ENCODE peak calls at places on chromosomes 2 and 18, in seven cellular contexts. One of them, this sample, is unnamed.
A peak's percentile ranks its signal among the peaks of the same experiment; 100 is the strongest.

GRCh38 chr2:128401680-128402079 is 83.0 kb upstream of the HS6ST1 start:
- DNase-seq in heart right ventricle: no peak
- DNase-seq in transverse colon: no peak
- DNase-seq in tibial artery: peak; percentile 7
- DNase-seq in spleen: peak; percentile 30
- DNase-seq in A549: no peak
- DNase-seq in CD8-positive, alpha-beta T cell: no peak
- DNase-seq in this sample: no peak

GRCh38 chr2:15826273-15826717 is 114.1 kb upstream of the MYCN start:
- DNase-seq in spleen: no peak
- DNase-seq in heart right ventricle: no peak
- DNase-seq in A549: no peak
- DNase-seq in CD8-positive, alpha-beta T cell: no peak
- DNase-seq in transverse colon: no peak
- DNase-seq in tibial artery: no peak
- DNase-seq in this sample: no peak

GRCh38 chr2:189658808-189659207 is 2.5 kb upstream of the ASNSD1 start:
- DNase-seq in heart right ventricle: no peak
- DNase-seq in A549: no peak
- DNase-seq in tibial artery: no peak
- DNase-seq in transverse colon: no peak
- DNase-seq in spleen: peak; percentile 82
- DNase-seq in CD8-positive, alpha-beta T cell: no peak
- DNase-seq in this sample: no peak

GRCh38 chr2:205892141-205893064 is 193.6 kb downstream of the INO80D start:
- DNase-seq in tibial artery: no peak
- DNase-seq in spleen: no peak
- DNase-seq in CD8-positive, alpha-beta T cell: no peak
- DNase-seq in heart right ventricle: no peak
- DNase-seq in transverse colon: peak; percentile 39
- DNase-seq in A549: no peak
- DNase-seq in this sample: peak; percentile 66

GRCh38 chr2:67842375-67842959 is 220.3 kb downstream of the C1D start:
- DNase-seq in CD8-positive, alpha-beta T cell: no peak
- DNase-seq in A549: no peak
- DNase-seq in heart right ventricle: no peak
- DNase-seq in tibial artery: no peak
- DNase-seq in transverse colon: no peak
- DNase-seq in spleen: no peak
- DNase-seq in this sample: no peak

GRCh38 chr2:156653670-156654069 is 217.5 kb downstream of the GPD2 start:
- DNase-seq in tibial artery: no peak
- DNase-seq in A549: no peak
- DNase-seq in CD8-positive, alpha-beta T cell: no peak
- DNase-seq in transverse colon: no peak
- DNase-seq in spleen: no peak
- DNase-seq in heart right ventricle: no peak
- DNase-seq in this sample: no peak

GRCh38 chr2:231932985-231933915 is 7.1 kb upstream of the NPPC start:
- DNase-seq in spleen: no peak
- DNase-seq in heart right ventricle: no peak
- DNase-seq in transverse colon: no peak
- DNase-seq in tibial artery: no peak
- DNase-seq in A549: no peak
- DNase-seq in CD8-positive, alpha-beta T cell: no peak
- DNase-seq in this sample: no peak

GRCh38 chr2:217305882-217306281 is 446.0 kb upstream of the TNP1 start:
- DNase-seq in CD8-positive, alpha-beta T cell: no peak
- DNase-seq in transverse colon: no peak
- DNase-seq in spleen: no peak
- DNase-seq in A549: no peak
- DNase-seq in heart right ventricle: no peak
- DNase-seq in tibial artery: no peak
- DNase-seq in this sample: no peak

GRCh38 chr18:67433971-67434370 is 82.5 kb downstream of the DSEL start:
- DNase-seq in transverse colon: no peak
- DNase-seq in heart right ventricle: no peak
- DNase-seq in A549: no peak
- DNase-seq in spleen: no peak
- DNase-seq in CD8-positive, alpha-beta T cell: no peak
- DNase-seq in tibial artery: no peak
- DNase-seq in this sample: no peak

GRCh38 chr2:221504905-221505304 is 67.2 kb downstream of the EPHA4 start:
- DNase-seq in transverse colon: no peak
- DNase-seq in heart right ventricle: no peak
- DNase-seq in spleen: no peak
- DNase-seq in CD8-positive, alpha-beta T cell: no peak
- DNase-seq in A549: no peak
- DNase-seq in tibial artery: no peak
- DNase-seq in this sample: no peak

GRCh38 chr2:694174-694573 is 17.0 kb upstream of the TMEM18 start:
- DNase-seq in heart right ventricle: no peak
- DNase-seq in transverse colon: no peak
- DNase-seq in spleen: no peak
- DNase-seq in tibial artery: no peak
- DNase-seq in CD8-positive, alpha-beta T cell: no peak
- DNase-seq in A549: no peak
- DNase-seq in this sample: no peak

GRCh38 chr2:64141711-64142405 is 2.4 kb downstream of the PELI1 start:
- DNase-seq in spleen: no peak
- DNase-seq in A549: no peak
- DNase-seq in CD8-positive, alpha-beta T cell: no peak
- DNase-seq in tibial artery: no peak
- DNase-seq in heart right ventricle: no peak
- DNase-seq in transverse colon: no peak
- DNase-seq in this sample: no peak

DNA sequence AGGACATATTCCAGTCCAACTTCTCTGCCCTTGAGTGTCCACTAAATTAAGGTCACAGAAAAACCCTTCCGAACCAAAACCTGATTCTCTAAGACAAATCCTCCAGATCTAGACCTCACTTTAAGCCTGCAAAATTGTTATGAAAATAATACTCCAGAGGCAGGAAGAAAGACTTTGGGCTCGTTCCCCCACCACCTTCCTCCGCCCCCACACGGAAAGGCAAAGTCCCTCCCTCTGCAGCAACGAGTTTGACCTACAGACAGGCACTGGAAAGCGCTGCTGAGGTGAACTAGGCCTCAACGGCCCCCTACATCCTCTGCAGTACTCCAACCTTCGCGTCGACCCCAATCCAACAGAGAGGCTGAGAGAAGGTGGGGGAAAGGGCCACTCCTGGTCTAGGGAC is 808 bp downstream of the ATP5MC3 start:
- DNase-seq in A549: peak; percentile 33
- DNase-seq in transverse colon: peak; percentile 58
- DNase-seq in CD8-positive, alpha-beta T cell: peak; percentile 53
- DNase-seq in spleen: no peak
- DNase-seq in heart right ventricle: peak; percentile 62
- DNase-seq in tibial artery: no peak
- DNase-seq in this sample: no peak
- TF ChIP-seq CTCF in A549: no peak
- TF ChIP-seq CTCF in transverse colon: no peak
- TF ChIP-seq CTCF in CD8-positive, alpha-beta T cell: no peak
- TF ChIP-seq CTCF in spleen: no peak
- TF ChIP-seq CTCF in heart right ventricle: no peak
- TF ChIP-seq CTCF in tibial artery: no peak
- TF ChIP-seq CTCF in this sample: no peak

GRCh38 chr2:25257931-25258771 is 83.6 kb downstream of the DNMT3A start:
- DNase-seq in heart right ventricle: no peak
- DNase-seq in A549: no peak
- DNase-seq in spleen: no peak
- DNase-seq in transverse colon: no peak
- DNase-seq in tibial artery: no peak
- DNase-seq in CD8-positive, alpha-beta T cell: no peak
- DNase-seq in this sample: no peak

GRCh38 chr2:25257032-25257455 is 84.7 kb downstream of the DNMT3A start:
- DNase-seq in A549: no peak
- DNase-seq in heart right ventricle: peak; percentile 64
- DNase-seq in CD8-positive, alpha-beta T cell: no peak
- DNase-seq in transverse colon: no peak
- DNase-seq in spleen: no peak
- DNase-seq in tibial artery: no peak
- DNase-seq in this sample: peak; percentile 42

GRCh38 chr2:25258814-25259743 is 82.6 kb downstream of the DNMT3A start:
- DNase-seq in transverse colon: no peak
- DNase-seq in CD8-positive, alpha-beta T cell: no peak
- DNase-seq in A549: no peak
- DNase-seq in spleen: no peak
- DNase-seq in heart right ventricle: no peak
- DNase-seq in tibial artery: no peak
- DNase-seq in this sample: no peak

GRCh38 chr2:25262288-25262687 is 79.4 kb downstream of the DNMT3A start:
- DNase-seq in transverse colon: no peak
- DNase-seq in A549: no peak
- DNase-seq in tibial artery: no peak
- DNase-seq in CD8-positive, alpha-beta T cell: no peak
- DNase-seq in heart right ventricle: no peak
- DNase-seq in spleen: no peak
- DNase-seq in this sample: no peak

DNA sequence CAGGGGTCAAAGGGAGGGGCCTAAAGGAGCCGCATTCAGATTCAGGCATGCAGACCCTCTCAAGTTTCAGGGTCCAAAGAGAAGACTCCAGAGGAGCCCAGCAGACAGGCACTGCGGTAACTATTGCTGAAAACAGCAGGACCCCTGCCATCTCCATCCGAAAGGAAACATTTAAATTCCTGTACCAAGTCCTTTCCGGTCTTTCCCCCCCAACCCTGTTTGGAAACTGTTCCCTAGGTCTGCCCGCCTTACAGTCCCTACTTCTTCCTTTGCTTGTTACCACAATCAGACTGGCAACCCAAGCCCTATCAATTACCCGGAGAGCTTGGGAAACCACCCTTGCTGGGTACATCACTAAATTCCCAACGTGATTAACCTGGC is 82.0 kb downstream of the DNMT3A start:
- DNase-seq in spleen: no peak
- DNase-seq in CD8-positive, alpha-beta T cell: no peak
- DNase-seq in heart right ventricle: no peak
- DNase-seq in transverse colon: no peak
- DNase-seq in A549: no peak
- DNase-seq in tibial artery: no peak
- DNase-seq in this sample: no peak
- H3K4me1 ChIP-seq in spleen: no peaks in the 10 kb centered on the region
- H3K4me1 ChIP-seq in CD8-positive, alpha-beta T cell: peaks cover 18% of the 10 kb centered on the region
- H3K4me1 ChIP-seq in heart right ventricle: peaks cover 20% of the 10 kb centered on the region
- H3K4me1 ChIP-seq in transverse colon: peaks cover 7% of the 10 kb centered on the region
- H3K4me1 ChIP-seq in A549: no peaks in the 10 kb centered on the region
- H3K4me1 ChIP-seq in tibial artery: peaks cover 14% of the 10 kb centered on the region
- H3K4me1 ChIP-seq in this sample: no peaks in the 10 kb centered on the region

DNA sequence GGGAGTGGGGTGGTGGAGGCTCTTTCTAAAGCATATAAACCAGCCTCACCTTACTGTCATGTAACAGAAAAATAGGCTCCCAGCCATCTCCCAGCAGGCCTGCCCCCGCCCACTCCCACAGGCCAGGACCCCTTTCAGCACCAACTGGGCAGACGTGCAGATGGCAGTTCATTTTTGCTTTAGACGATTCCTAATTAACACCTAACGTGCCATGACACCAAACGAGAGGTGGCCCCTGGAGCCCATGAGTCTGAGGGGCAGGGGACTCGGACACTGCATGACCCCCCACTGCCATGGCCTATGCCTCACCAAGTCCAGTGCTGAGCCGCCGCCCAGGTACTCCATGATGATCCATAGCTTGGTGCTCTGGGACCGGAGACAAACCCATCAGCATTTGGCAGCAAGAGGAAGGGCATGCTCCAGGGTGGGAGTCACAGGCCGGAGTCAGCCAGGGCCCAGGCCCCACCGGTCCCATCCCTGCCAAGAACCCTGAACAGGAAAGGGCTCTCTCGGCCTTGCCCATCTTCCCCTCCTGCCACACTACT is 7.9 kb downstream of the STK25 start:
- DNase-seq in CD8-positive, alpha-beta T cell: no peak
- DNase-seq in A549: no peak
- DNase-seq in heart right ventricle: no peak
- DNase-seq in spleen: peak; percentile 60
- DNase-seq in tibial artery: no peak
- DNase-seq in transverse colon: no peak
- DNase-seq in this sample: no peak
- H3K27ac ChIP-seq in CD8-positive, alpha-beta T cell: no peak overlapping the region
- H3K27ac ChIP-seq in A549: no peak overlapping the region
- H3K27ac ChIP-seq in heart right ventricle: no peak overlapping the region
- H3K27ac ChIP-seq in spleen: no peak overlapping the region
- H3K27ac ChIP-seq in tibial artery: no peak overlapping the region
- H3K27ac ChIP-seq in transverse colon: no peak overlapping the region
- H3K27ac ChIP-seq in this sample: no peak overlapping the region

GRCh38 chr2:173667415-173667814 is 297.8 kb downstream of the SP3 start:
- DNase-seq in tibial artery: no peak
- DNase-seq in heart right ventricle: no peak
- DNase-seq in spleen: no peak
- DNase-seq in A549: no peak
- DNase-seq in transverse colon: no peak
- DNase-seq in CD8-positive, alpha-beta T cell: no peak
- DNase-seq in this sample: no peak
- TF ChIP-seq CTCF in tibial artery: no peak
- TF ChIP-seq CTCF in heart right ventricle: no peak
- TF ChIP-seq CTCF in spleen: no peak
- TF ChIP-seq CTCF in A549: peak; percentile 34
- TF ChIP-seq CTCF in transverse colon: no peak
- TF ChIP-seq CTCF in CD8-positive, alpha-beta T cell: no peak
- TF ChIP-seq CTCF in this sample: no peak

GRCh38 chr2:9630001-9630749 is 622 bp downstream of the YWHAQ start:
- DNase-seq in transverse colon: peak; percentile 83
- DNase-seq in heart right ventricle: peak; percentile 77
- DNase-seq in CD8-positive, alpha-beta T cell: peak; percentile 70
- DNase-seq in spleen: peak; percentile 95
- DNase-seq in A549: peak; percentile 62
- DNase-seq in tibial artery: peak; percentile 74
- DNase-seq in this sample: peak; percentile 83
- H3K4me1 ChIP-seq in transverse colon: peaks cover 26% of the 10 kb centered on the region
- H3K4me1 ChIP-seq in heart right ventricle: peaks cover 29% of the 10 kb centered on the region
- H3K4me1 ChIP-seq in CD8-positive, alpha-beta T cell: peaks cover 40% of the 10 kb centered on the region
- H3K4me1 ChIP-seq in spleen: peaks cover 55% of the 10 kb centered on the region
- H3K4me1 ChIP-seq in A549: peaks cover 45% of the 10 kb centered on the region
- H3K4me1 ChIP-seq in tibial artery: peaks cover 48% of the 10 kb centered on the region
- H3K4me1 ChIP-seq in this sample: peaks cover 44% of the 10 kb centered on the region

This sample was measured in body of pancreas.